ENCODE peak calls at places on chromosomes 12 and 14, in five cellular contexts. One of them, this sample, is unnamed.

GRCh38 chr12:38664661-38665269 is 240.6 kb downstream of the CPNE8 start:
- DNase-seq in A549: no peak
- DNase-seq in uterus: no peak
- DNase-seq in body of pancreas: no peak
- DNase-seq in GM12878: peak; percentile 15
- DNase-seq in this sample: no peak

GRCh38 chr14:105541218-105541617 is 14.8 kb downstream of the TMEM121 start:
- DNase-seq in uterus: no peak
- DNase-seq in body of pancreas: no peak
- DNase-seq in A549: no peak
- DNase-seq in GM12878: no peak
- DNase-seq in this sample: no peak

GRCh38 chr12:51818567-51819300 is 29.8 kb downstream of the FIGNL2 start:
- DNase-seq in body of pancreas: no peak
- DNase-seq in A549: no peak
- DNase-seq in uterus: peak; percentile 31
- DNase-seq in GM12878: no peak
- DNase-seq in this sample: no peak

GRCh38 chr12:108126212-108126611 is 2.9 kb upstream of the WSCD2 start:
- DNase-seq in A549: no peak
- DNase-seq in uterus: no peak
- DNase-seq in body of pancreas: no peak
- DNase-seq in GM12878: no peak
- DNase-seq in this sample: no peak

GRCh38 chr12:121504505-121504904 is 76.3 kb downstream of the KDM2B start:
- DNase-seq in body of pancreas: no peak
- DNase-seq in uterus: no peak
- DNase-seq in A549: no peak
- DNase-seq in GM12878: no peak
- DNase-seq in this sample: no peak

GRCh38 chr14:64292197-64292596 is 2.0 kb downstream of the ESR2 start:
- DNase-seq in A549: no peak
- DNase-seq in body of pancreas: no peak
- DNase-seq in uterus: no peak
- DNase-seq in GM12878: no peak
- DNase-seq in this sample: no peak

GRCh38 chr12:89709994-89710872 is 1.6 kb upstream of the ATP2B1 start:
- DNase-seq in A549: peak; percentile 31
- DNase-seq in uterus: peak; percentile 67
- DNase-seq in GM12878: no peak
- DNase-seq in body of pancreas: peak; percentile 35
- DNase-seq in this sample: peak; percentile 88

GRCh38 chr12:27899151-27899661 is 73.3 kb downstream of the PTHLH start:
- DNase-seq in uterus: no peak
- DNase-seq in GM12878: no peak
- DNase-seq in A549: no peak
- DNase-seq in body of pancreas: no peak
- DNase-seq in this sample: no peak

GRCh38 chr12:117329756-117330155 is 31.7 kb downstream of the NOS1 start:
- DNase-seq in uterus: no peak
- DNase-seq in A549: no peak
- DNase-seq in GM12878: no peak
- DNase-seq in body of pancreas: no peak
- DNase-seq in this sample: no peak

GRCh38 chr14:41167040-41167439 is 439.6 kb upstream of the LRFN5 start:
- DNase-seq in A549: no peak
- DNase-seq in GM12878: no peak
- DNase-seq in body of pancreas: no peak
- DNase-seq in uterus: no peak
- DNase-seq in this sample: no peak

GRCh38 chr12:128787827-128788226 is 35.9 kb downstream of the SLC15A4 start:
- DNase-seq in body of pancreas: no peak
- DNase-seq in GM12878: no peak
- DNase-seq in A549: no peak
- DNase-seq in uterus: no peak
- DNase-seq in this sample: no peak

GRCh38 chr12:57000393-57000792 is 6.0 kb downstream of the ZBTB39 start:
- DNase-seq in A549: no peak
- DNase-seq in uterus: no peak
- DNase-seq in body of pancreas: no peak
- DNase-seq in GM12878: no peak
- DNase-seq in this sample: no peak

GRCh38 chr12:64567570-64567969 is 42.7 kb upstream of the RASSF3 start:
- DNase-seq in uterus: no peak
- DNase-seq in GM12878: no peak
- DNase-seq in A549: no peak
- DNase-seq in body of pancreas: no peak
- DNase-seq in this sample: no peak

GRCh38 chr14:101022121-101022520 is 118.6 kb upstream of the RTL1 start:
- DNase-seq in body of pancreas: no peak
- DNase-seq in GM12878: no peak
- DNase-seq in A549: no peak
- DNase-seq in uterus: peak; percentile 9
- DNase-seq in this sample: peak; percentile 16

GRCh38 chr14:94975366-94975765 is 182.0 kb downstream of the DICER1 start:
- DNase-seq in GM12878: no peak
- DNase-seq in uterus: no peak
- DNase-seq in body of pancreas: no peak
- DNase-seq in A549: no peak
- DNase-seq in this sample: no peak

GRCh38 chr14:95255487-95255886 is 64.2 kb downstream of the CLMN start:
- DNase-seq in body of pancreas: peak; percentile 72
- DNase-seq in GM12878: no peak
- DNase-seq in A549: peak; percentile 81
- DNase-seq in uterus: peak; percentile 63
- DNase-seq in this sample: peak; percentile 81

GRCh38 chr12:7433276-7433822 is 10.6 kb downstream of the CD163L1 start:
- DNase-seq in A549: peak; percentile 42
- DNase-seq in uterus: no peak
- DNase-seq in body of pancreas: no peak
- DNase-seq in GM12878: no peak
- DNase-seq in this sample: no peak

GRCh38 chr12:2409656-2410265 is 357.0 kb downstream of the CACNA1C start:
- DNase-seq in GM12878: no peak
- DNase-seq in uterus: no peak
- DNase-seq in A549: no peak
- DNase-seq in body of pancreas: no peak
- DNase-seq in this sample: no peak

GRCh38 chr14:95885866-95886265 is 9.2 kb downstream of the TUNAR start:
- DNase-seq in body of pancreas: peak; percentile 47
- DNase-seq in GM12878: no peak
- DNase-seq in uterus: no peak
- DNase-seq in A549: no peak
- DNase-seq in this sample: no peak

GRCh38 chr12:105385141-105385540 is 54.6 kb downstream of the C12orf75 start:
- DNase-seq in uterus: no peak
- DNase-seq in A549: no peak
- DNase-seq in body of pancreas: no peak
- DNase-seq in GM12878: no peak
- DNase-seq in this sample: no peak

GRCh38 chr12:129163861-129164260 is 310.6 kb downstream of the GLT1D1 start:
- DNase-seq in uterus: no peak
- DNase-seq in body of pancreas: no peak
- DNase-seq in GM12878: no peak
- DNase-seq in A549: no peak
- DNase-seq in this sample: no peak

GRCh38 chr12:24560867-24561266 is 388.0 kb downstream of the BCAT1 start:
- DNase-seq in uterus: no peak
- DNase-seq in GM12878: no peak
- DNase-seq in body of pancreas: no peak
- DNase-seq in A549: no peak
- DNase-seq in this sample: no peak

GRCh38 chr12:110279976-110280783 is 867 bp upstream of the ATP2A2 start:
- DNase-seq in uterus: no peak
- DNase-seq in A549: peak; percentile 72
- DNase-seq in GM12878: no peak
- DNase-seq in body of pancreas: peak; percentile 42
- DNase-seq in this sample: peak; percentile 71

GRCh38 chr12:119804011-119804641 is 73.0 kb downstream of the CIT start:
- DNase-seq in body of pancreas: peak; percentile 73
- DNase-seq in A549: peak; percentile 71
- DNase-seq in GM12878: no peak
- DNase-seq in uterus: no peak
- DNase-seq in this sample: no peak

GRCh38 chr14:89902876-89903275 is 51.7 kb downstream of the EFCAB11 start:
- DNase-seq in body of pancreas: no peak
- DNase-seq in A549: no peak
- DNase-seq in GM12878: no peak
- DNase-seq in uterus: no peak
- DNase-seq in this sample: no peak

GRCh38 chr14:75128596-75128990 is 1.7 kb upstream of the NEK9 start:
- DNase-seq in body of pancreas: no peak
- DNase-seq in uterus: no peak
- DNase-seq in GM12878: no peak
- DNase-seq in A549: no peak
- DNase-seq in this sample: no peak

GRCh38 chr14:75133597-75133996 is 6.7 kb upstream of the NEK9 start:
- DNase-seq in uterus: no peak
- DNase-seq in A549: no peak
- DNase-seq in GM12878: no peak
- DNase-seq in body of pancreas: no peak
- DNase-seq in this sample: no peak

GRCh38 chr14:75134644-75135043 is 7.8 kb upstream of the NEK9 start:
- DNase-seq in GM12878: no peak
- DNase-seq in uterus: no peak
- DNase-seq in body of pancreas: no peak
- DNase-seq in A549: no peak
- DNase-seq in this sample: no peak

GRCh38 chr14:75127903-75128595 is 1.2 kb upstream of the NEK9 start:
- DNase-seq in body of pancreas: no peak
- DNase-seq in uterus: no peak
- DNase-seq in GM12878: no peak
- DNase-seq in A549: no peak
- DNase-seq in this sample: no peak

DNA sequence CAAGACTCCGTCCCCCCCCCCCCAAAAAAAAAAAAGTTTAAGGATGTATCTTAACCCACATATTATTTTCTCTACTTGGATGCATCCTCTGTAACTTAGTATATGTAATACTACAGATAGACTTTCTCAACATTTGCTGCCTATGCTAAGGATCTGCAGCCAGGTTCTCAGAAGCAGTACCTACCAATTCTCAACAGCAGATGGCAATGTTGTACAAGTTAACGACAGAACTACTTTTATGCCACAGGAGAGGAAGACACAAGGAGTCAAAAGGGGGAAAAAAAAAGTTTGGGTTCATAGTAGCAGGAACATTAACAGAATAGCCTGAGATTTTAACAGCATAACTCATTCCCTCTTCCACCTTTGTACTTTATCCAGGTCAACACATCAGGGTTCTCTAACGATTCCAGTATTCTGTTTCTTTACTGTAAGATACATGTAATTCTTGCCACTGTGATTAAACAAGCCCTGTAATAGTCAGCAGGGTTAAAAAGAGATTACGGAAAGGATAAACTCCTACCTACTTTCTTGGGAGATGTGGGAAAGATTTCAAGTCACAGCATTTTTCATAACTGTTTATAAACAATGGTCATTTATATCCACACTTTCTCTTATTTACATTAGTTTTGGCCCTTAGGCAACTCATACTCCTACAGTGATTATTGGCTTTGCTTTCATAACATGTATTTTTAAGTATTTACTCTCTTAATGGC is 5.7 kb upstream of the NEK9 start:
- DNase-seq in GM12878: peak; percentile 66
- DNase-seq in uterus: peak; percentile 30
- DNase-seq in body of pancreas: peak; percentile 63
- DNase-seq in A549: peak; percentile 38
- DNase-seq in this sample: no peak
- H3K27ac ChIP-seq in GM12878: no peak overlapping the region
- H3K27ac ChIP-seq in uterus: peak overlapping the region; percentile 48
- H3K27ac ChIP-seq in body of pancreas: peak overlapping the region; percentile 43
- H3K27ac ChIP-seq in A549: no peak overlapping the region
- H3K27ac ChIP-seq in this sample: peak overlapping the region; percentile 6

GRCh38 chr12:124867389-124867930 is 3.8 kb upstream of the SCARB1 start:
- DNase-seq in body of pancreas: peak; percentile 30
- DNase-seq in GM12878: no peak
- DNase-seq in uterus: no peak
- DNase-seq in A549: no peak
- DNase-seq in this sample: no peak

GRCh38 chr12:124870515-124870914 is 6.9 kb upstream of the SCARB1 start:
- DNase-seq in A549: no peak
- DNase-seq in uterus: no peak
- DNase-seq in body of pancreas: no peak
- DNase-seq in GM12878: no peak
- DNase-seq in this sample: no peak

GRCh38 chr12:124871297-124871696 is 7.6 kb upstream of the SCARB1 start:
- DNase-seq in uterus: no peak
- DNase-seq in A549: no peak
- DNase-seq in GM12878: no peak
- DNase-seq in body of pancreas: no peak
- DNase-seq in this sample: no peak

GRCh38 chr12:124868252-124868965 is 4.7 kb upstream of the SCARB1 start:
- DNase-seq in A549: no peak
- DNase-seq in GM12878: no peak
- DNase-seq in body of pancreas: no peak
- DNase-seq in uterus: no peak
- DNase-seq in this sample: no peak

DNA sequence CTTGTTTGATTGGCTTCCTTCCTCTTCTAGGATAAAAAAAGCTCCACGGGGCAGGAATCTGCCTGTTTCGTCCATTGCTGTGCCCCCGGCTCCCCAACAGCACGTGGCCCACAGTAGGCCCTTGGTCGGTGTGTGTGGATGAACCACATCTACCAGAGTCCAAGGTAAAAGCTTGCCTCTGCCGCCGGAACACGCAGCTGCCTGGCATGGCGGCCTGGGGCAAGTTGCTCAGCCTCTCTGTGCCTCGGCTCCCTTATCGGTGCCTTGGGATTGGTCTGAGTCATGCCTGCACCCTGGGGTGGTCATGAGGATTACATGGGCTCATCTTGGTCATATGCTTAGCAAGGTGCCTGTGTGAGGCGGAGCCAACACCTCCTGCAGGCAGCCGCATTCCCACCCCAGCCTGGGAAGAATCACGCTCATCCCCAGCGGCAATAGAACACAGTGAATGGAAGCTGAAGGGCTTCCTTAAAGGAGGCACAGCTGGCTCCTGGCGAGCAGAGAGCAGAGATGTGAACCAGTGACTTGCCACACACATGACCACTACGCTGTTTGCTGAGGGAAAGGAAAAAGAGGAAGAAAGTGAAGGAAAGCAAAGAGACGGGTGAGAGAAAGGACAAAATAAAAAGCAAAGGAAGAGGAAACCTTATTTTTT is 5.5 kb upstream of the SCARB1 start:
- DNase-seq in A549: no peak
- DNase-seq in GM12878: no peak
- DNase-seq in uterus: no peak
- DNase-seq in body of pancreas: no peak
- DNase-seq in this sample: no peak
- TF ChIP-seq POLR2A in A549: no peak
- TF ChIP-seq POLR2A in GM12878: no peak
- TF ChIP-seq POLR2A in uterus: no peak
- TF ChIP-seq POLR2A in body of pancreas: peak; percentile 31
- TF ChIP-seq POLR2A in this sample: no peak

GRCh38 chr14:58587271-58587670 is 50.5 kb upstream of the DACT1 start:
- DNase-seq in uterus: no peak
- DNase-seq in body of pancreas: no peak
- DNase-seq in A549: no peak
- DNase-seq in GM12878: no peak
- DNase-seq in this sample: no peak
- H3K27ac ChIP-seq in uterus: no peak overlapping the region
- H3K27ac ChIP-seq in body of pancreas: no peak overlapping the region
- H3K27ac ChIP-seq in A549: no peak overlapping the region
- H3K27ac ChIP-seq in GM12878: no peak overlapping the region
- H3K27ac ChIP-seq in this sample: no peak overlapping the region

GRCh38 chr12:133215724-133216123 is 20.0 kb downstream of the ANHX start:
- DNase-seq in body of pancreas: no peak
- DNase-seq in uterus: no peak
- DNase-seq in A549: no peak
- DNase-seq in GM12878: no peak
- DNase-seq in this sample: no peak
- TF ChIP-seq POLR2A in body of pancreas: no peak
- TF ChIP-seq POLR2A in uterus: no peak
- TF ChIP-seq POLR2A in A549: no peak
- TF ChIP-seq POLR2A in GM12878: no peak
- TF ChIP-seq POLR2A in this sample: no peak